ENCODE peak calls at places on chromosomes 12 and 14, in nine cellular contexts. One of them, this sample, is unnamed.

GRCh38 chr12:6280053-6280469 is 30.4 kb upstream of the PLEKHG6 start:
- DNase-seq in SK-N-SH: no peak
- DNase-seq in A549: peak
- DNase-seq in HCT116: peak
- DNase-seq in Panc1: peak
- DNase-seq in HepG2: peak
- DNase-seq in GM12878: no peak
- DNase-seq in HL-60: no peak
- DNase-seq in K562: no peak
- DNase-seq in this sample: no peak

GRCh38 chr12:12028668-12029402 is 41.9 kb upstream of the BCL2L14 start:
- DNase-seq in SK-N-SH: no peak
- DNase-seq in A549: no peak
- DNase-seq in HCT116: no peak
- DNase-seq in Panc1: no peak
- DNase-seq in HepG2: no peak
- DNase-seq in GM12878: no peak
- DNase-seq in HL-60: no peak
- DNase-seq in K562: no peak
- DNase-seq in this sample: no peak

GRCh38 chr12:6171409-6172015 is 28.7 kb upstream of the CD9 start:
- DNase-seq in SK-N-SH: no peak
- DNase-seq in A549: no peak
- DNase-seq in HCT116: no peak
- DNase-seq in Panc1: no peak
- DNase-seq in HepG2: no peak
- DNase-seq in GM12878: no peak
- DNase-seq in HL-60: no peak
- DNase-seq in K562: peak
- DNase-seq in this sample: no peak

GRCh38 chr12:75978677-75979076 is 52.9 kb downstream of the PHLDA1 start:
- DNase-seq in SK-N-SH: no peak
- DNase-seq in A549: no peak
- DNase-seq in HCT116: no peak
- DNase-seq in Panc1: no peak
- DNase-seq in HepG2: no peak
- DNase-seq in GM12878: no peak
- DNase-seq in HL-60: no peak
- DNase-seq in K562: no peak
- DNase-seq in this sample: no peak

GRCh38 chr12:46390881-46391280 is 18.3 kb upstream of the SLC38A2 start:
- DNase-seq in SK-N-SH: no peak
- DNase-seq in A549: no peak
- DNase-seq in HCT116: no peak
- DNase-seq in Panc1: no peak
- DNase-seq in HepG2: peak
- DNase-seq in GM12878: no peak
- DNase-seq in HL-60: no peak
- DNase-seq in K562: no peak
- DNase-seq in this sample: peak

GRCh38 chr12:112973712-112974305 is 4.5 kb upstream of the OAS2 start:
- DNase-seq in SK-N-SH: no peak
- DNase-seq in A549: no peak
- DNase-seq in HCT116: no peak
- DNase-seq in Panc1: no peak
- DNase-seq in HepG2: no peak
- DNase-seq in GM12878: no peak
- DNase-seq in HL-60: no peak
- DNase-seq in K562: no peak
- DNase-seq in this sample: no peak

GRCh38 chr14:91892918-91893527 is 25.7 kb upstream of the TC2N start:
- DNase-seq in SK-N-SH: peak
- DNase-seq in A549: no peak
- DNase-seq in HCT116: peak
- DNase-seq in Panc1: no peak
- DNase-seq in HepG2: peak
- DNase-seq in GM12878: no peak
- DNase-seq in HL-60: peak
- DNase-seq in K562: peak
- DNase-seq in this sample: peak

GRCh38 chr14:75274899-75275569 is 3.6 kb upstream of the FOS start:
- DNase-seq in SK-N-SH: no peak
- DNase-seq in A549: no peak
- DNase-seq in HCT116: no peak
- DNase-seq in Panc1: no peak
- DNase-seq in HepG2: no peak
- DNase-seq in GM12878: peak
- DNase-seq in HL-60: peak
- DNase-seq in K562: no peak
- DNase-seq in this sample: no peak

GRCh38 chr12:102879144-102879763 is 37.8 kb downstream of the PAH start:
- DNase-seq in SK-N-SH: peak
- DNase-seq in A549: peak
- DNase-seq in HCT116: peak
- DNase-seq in Panc1: peak
- DNase-seq in HepG2: no peak
- DNase-seq in GM12878: peak
- DNase-seq in HL-60: peak
- DNase-seq in K562: peak
- DNase-seq in this sample: peak

DNA sequence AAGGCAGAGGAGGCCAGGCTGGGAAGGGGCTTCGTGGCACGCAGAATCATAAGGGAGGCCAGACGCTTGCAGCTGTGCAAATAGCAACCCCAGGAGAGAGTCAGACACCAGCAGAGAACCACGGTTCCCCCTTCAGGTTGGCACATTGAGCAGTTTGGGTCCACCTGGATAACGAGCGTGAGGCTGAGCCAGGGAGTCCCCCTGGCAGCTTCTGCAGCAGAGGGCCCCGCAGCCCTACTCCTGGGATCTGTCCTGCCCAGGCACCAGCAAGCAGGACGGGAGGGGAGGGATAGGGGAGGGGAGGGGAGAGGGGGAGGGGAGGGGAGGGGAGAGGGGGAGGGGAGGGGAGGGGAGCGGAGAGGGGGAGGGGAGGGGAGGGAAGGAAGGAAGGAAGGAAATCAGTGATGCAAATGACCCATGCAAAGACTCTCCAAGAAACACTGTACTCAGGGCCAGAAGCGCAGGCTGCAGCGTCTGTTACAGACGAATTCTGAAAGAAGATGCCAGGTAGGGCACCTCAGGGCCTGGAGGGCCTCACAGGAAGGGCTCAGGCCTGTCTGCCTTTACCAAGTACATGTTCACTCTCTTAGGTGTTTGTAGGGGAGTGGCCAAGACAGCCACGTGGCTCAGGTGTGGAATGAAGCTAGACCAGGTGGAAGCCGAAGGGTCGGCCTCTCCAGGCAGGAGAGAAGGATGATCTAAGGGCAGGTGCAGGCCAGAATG is 32.3 kb upstream of the MMP17 start:
- DNase-seq in SK-N-SH: no peak
- DNase-seq in A549: no peak
- DNase-seq in HCT116: no peak
- DNase-seq in Panc1: no peak
- DNase-seq in HepG2: no peak
- DNase-seq in GM12878: no peak
- DNase-seq in HL-60: no peak
- DNase-seq in K562: no peak
- DNase-seq in this sample: peak
- TF ChIP-seq REST in SK-N-SH: no peak
- TF ChIP-seq REST in A549: no peak
- TF ChIP-seq REST in HCT116: no peak
- TF ChIP-seq REST in Panc1: no peak
- TF ChIP-seq REST in HepG2: no peak
- TF ChIP-seq REST in GM12878: no peak
- TF ChIP-seq REST in HL-60: no peak
- TF ChIP-seq REST in K562: no peak
- TF ChIP-seq REST in this sample: no peak

GRCh38 chr12:74491374-74491773 is 46.3 kb upstream of the ATXN7L3B start:
- DNase-seq in SK-N-SH: no peak
- DNase-seq in A549: no peak
- DNase-seq in HCT116: no peak
- DNase-seq in Panc1: no peak
- DNase-seq in HepG2: no peak
- DNase-seq in GM12878: no peak
- DNase-seq in HL-60: no peak
- DNase-seq in K562: no peak
- DNase-seq in this sample: no peak

GRCh38 chr12:74488134-74488533 is 49.5 kb upstream of the ATXN7L3B start:
- DNase-seq in SK-N-SH: no peak
- DNase-seq in A549: no peak
- DNase-seq in HCT116: no peak
- DNase-seq in Panc1: no peak
- DNase-seq in HepG2: no peak
- DNase-seq in GM12878: peak
- DNase-seq in HL-60: no peak
- DNase-seq in K562: no peak
- DNase-seq in this sample: no peak

GRCh38 chr12:74490390-74491064 is 47.1 kb upstream of the ATXN7L3B start:
- DNase-seq in SK-N-SH: no peak
- DNase-seq in A549: no peak
- DNase-seq in HCT116: no peak
- DNase-seq in Panc1: no peak
- DNase-seq in HepG2: no peak
- DNase-seq in GM12878: peak
- DNase-seq in HL-60: no peak
- DNase-seq in K562: no peak
- DNase-seq in this sample: no peak

DNA sequence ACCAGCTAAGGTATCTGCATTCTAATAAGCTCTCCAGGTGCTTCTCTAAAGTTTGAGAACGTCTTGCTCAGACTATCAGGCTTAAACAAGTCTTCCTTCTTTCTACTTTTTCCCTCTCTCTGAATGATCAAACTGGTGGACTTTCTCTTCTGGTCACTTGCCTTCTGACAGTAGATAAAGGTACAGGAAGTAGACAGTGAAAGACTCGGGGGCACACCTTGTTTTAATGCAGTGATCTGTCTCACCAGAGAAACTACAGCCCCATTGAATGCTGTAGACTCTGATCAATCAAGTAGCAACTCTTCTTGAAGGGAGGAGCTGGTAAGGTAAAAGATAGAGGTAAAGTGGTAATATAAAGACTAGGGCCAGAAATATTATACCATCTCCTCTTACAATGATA is 48.1 kb upstream of the ATXN7L3B start:
- DNase-seq in SK-N-SH: no peak
- DNase-seq in A549: no peak
- DNase-seq in HCT116: no peak
- DNase-seq in Panc1: no peak
- DNase-seq in HepG2: no peak
- DNase-seq in GM12878: no peak
- DNase-seq in HL-60: no peak
- DNase-seq in K562: no peak
- DNase-seq in this sample: no peak
- TF ChIP-seq REST in SK-N-SH: no peak
- TF ChIP-seq REST in A549: no peak
- TF ChIP-seq REST in HCT116: no peak
- TF ChIP-seq REST in Panc1: no peak
- TF ChIP-seq REST in HepG2: no peak
- TF ChIP-seq REST in GM12878: no peak
- TF ChIP-seq REST in HL-60: no peak
- TF ChIP-seq REST in K562: no peak
- TF ChIP-seq REST in this sample: no peak

GRCh38 chr14:90625445-90625844 is 190.8 kb downstream of the TTC7B start:
- DNase-seq in SK-N-SH: no peak
- DNase-seq in A549: no peak
- DNase-seq in HCT116: no peak
- DNase-seq in Panc1: no peak
- DNase-seq in HepG2: no peak
- DNase-seq in GM12878: no peak
- DNase-seq in HL-60: no peak
- DNase-seq in K562: no peak
- DNase-seq in this sample: no peak

GRCh38 chr14:90624732-90625444 is 191.3 kb downstream of the TTC7B start:
- DNase-seq in SK-N-SH: no peak
- DNase-seq in A549: no peak
- DNase-seq in HCT116: no peak
- DNase-seq in Panc1: no peak
- DNase-seq in HepG2: peak
- DNase-seq in GM12878: no peak
- DNase-seq in HL-60: no peak
- DNase-seq in K562: no peak
- DNase-seq in this sample: peak

GRCh38 chr14:90628825-90629224 is 187.4 kb downstream of the TTC7B start:
- DNase-seq in SK-N-SH: no peak
- DNase-seq in A549: no peak
- DNase-seq in HCT116: no peak
- DNase-seq in Panc1: no peak
- DNase-seq in HepG2: no peak
- DNase-seq in GM12878: no peak
- DNase-seq in HL-60: no peak
- DNase-seq in K562: no peak
- DNase-seq in this sample: no peak

GRCh38 chr14:90627478-90627877 is 188.8 kb downstream of the TTC7B start:
- DNase-seq in SK-N-SH: no peak
- DNase-seq in A549: no peak
- DNase-seq in HCT116: no peak
- DNase-seq in Panc1: no peak
- DNase-seq in HepG2: no peak
- DNase-seq in GM12878: no peak
- DNase-seq in HL-60: no peak
- DNase-seq in K562: peak
- DNase-seq in this sample: no peak

GRCh38 chr14:90626550-90626949 is 189.7 kb downstream of the TTC7B start:
- DNase-seq in SK-N-SH: no peak
- DNase-seq in A549: no peak
- DNase-seq in HCT116: no peak
- DNase-seq in Panc1: no peak
- DNase-seq in HepG2: no peak
- DNase-seq in GM12878: no peak
- DNase-seq in HL-60: no peak
- DNase-seq in K562: no peak
- DNase-seq in this sample: no peak
- TF ChIP-seq REST in SK-N-SH: no peak
- TF ChIP-seq REST in A549: no peak
- TF ChIP-seq REST in HCT116: no peak
- TF ChIP-seq REST in Panc1: no peak
- TF ChIP-seq REST in HepG2: no peak
- TF ChIP-seq REST in GM12878: no peak
- TF ChIP-seq REST in HL-60: no peak
- TF ChIP-seq REST in K562: no peak
- TF ChIP-seq REST in this sample: no peak

DNA sequence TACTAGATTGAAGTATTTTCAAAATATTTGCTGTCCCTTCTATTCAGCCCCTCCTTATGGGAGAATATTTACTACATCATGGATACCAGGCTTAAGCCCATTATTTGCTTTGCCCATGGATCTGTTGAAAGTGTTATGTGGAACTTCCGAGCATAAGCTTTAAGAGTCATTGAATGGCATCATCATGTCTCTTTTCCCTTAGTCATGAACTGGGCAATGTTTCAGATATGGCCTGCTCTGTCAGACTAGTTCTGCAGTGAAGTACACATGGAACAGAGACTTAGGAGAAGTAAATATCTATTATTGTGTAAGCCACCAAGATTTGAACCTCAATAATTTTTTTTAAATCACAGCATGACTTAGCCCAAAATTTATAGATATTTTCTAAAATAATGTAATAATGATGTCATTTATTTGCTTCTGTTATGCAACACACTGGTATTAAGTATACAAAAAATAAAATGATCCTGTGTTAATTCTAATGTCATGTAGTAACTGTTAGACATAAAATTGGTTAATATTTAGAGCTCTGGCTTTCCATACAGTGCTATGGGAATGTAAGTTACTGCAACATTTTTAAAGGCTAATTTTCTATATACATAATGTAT is 1097.3 kb downstream of the SLC16A7 start:
- DNase-seq in SK-N-SH: no peak
- DNase-seq in A549: peak
- DNase-seq in HCT116: no peak
- DNase-seq in Panc1: no peak
- DNase-seq in HepG2: no peak
- DNase-seq in GM12878: no peak
- DNase-seq in HL-60: no peak
- DNase-seq in K562: no peak
- DNase-seq in this sample: no peak
- TF ChIP-seq REST in SK-N-SH: no peak
- TF ChIP-seq REST in A549: no peak
- TF ChIP-seq REST in HCT116: no peak
- TF ChIP-seq REST in Panc1: no peak
- TF ChIP-seq REST in HepG2: no peak
- TF ChIP-seq REST in GM12878: no peak
- TF ChIP-seq REST in HL-60: no peak
- TF ChIP-seq REST in K562: no peak
- TF ChIP-seq REST in this sample: no peak